ENCODE peak calls at places on chromosome 20, in seven cellular contexts. M is stomach, H is sigmoid colon, E is fibroblast of lung, T is DND-41, B is brain microvascular endothelial cell, J is endothelial cell. W is an unnamed sample.

GRCh38 chr20:21719592-21720214 is 14.2 kb downstream of the PAX1 start:
- DNase-seq in B (peak), E (peak), H (peak), J (peak), T (peak), M (peak), W (peak)

GRCh38 chr20:22700387-22700786 is 116.0 kb upstream of the FOXA2 start:
- DNase-seq in H (no peak), T (no peak), B (peak), E (no peak), M (no peak), J (no peak), W (no peak)

GRCh38 chr20:38883081-38883980 is 42.9 kb upstream of the FAM83D start:
- DNase-seq in J (no peak), B (peak), E (peak), H (no peak), M (no peak), T (no peak), W (no peak)

GRCh38 chr20:2757969-2758368 is 42.5 kb downstream of the CPXM1 start:
- DNase-seq in B (no peak), T (no peak), M (no peak), J (no peak), H (no peak), E (no peak), W (no peak)

GRCh38 chr20:40728470-40728869 is 39.4 kb upstream of the MAFB start:
- DNase-seq in J (no peak), M (no peak), B (no peak), T (no peak), H (no peak), E (no peak), W (no peak)

GRCh38 chr20:44081888-44082287 is 105.1 kb downstream of the JPH2 start:
- DNase-seq in H (no peak), J (no peak), E (no peak), T (no peak), B (no peak), M (no peak), W (no peak)

GRCh38 chr20:57072184-57072583 is 194.3 kb downstream of the BMP7 start:
- DNase-seq in B (no peak), H (peak), E (no peak), M (no peak), T (no peak), J (no peak), W (no peak)

GRCh38 chr20:38435555-38435939 is 419 bp upstream of the SNHG17 start:
- DNase-seq in M (no peak), J (no peak), E (peak), B (peak), H (no peak), T (no peak), W (no peak)

GRCh38 chr20:32968833-32969241 is 35.4 kb downstream of the SUN5 start:
- DNase-seq in J (no peak), H (peak), B (no peak), M (no peak), E (no peak), T (peak), W (no peak)

GRCh38 chr20:5510446-5510845 is 193.7 kb upstream of the PROKR2 start:
- DNase-seq in T (no peak), H (no peak), J (peak), E (no peak), B (peak), M (no peak), W (no peak)

GRCh38 chr20:41300383-41300782 is 17.1 kb downstream of the ZHX3 start:
- DNase-seq in T (no peak), B (no peak), J (no peak), H (no peak), E (no peak), M (no peak), W (no peak)

GRCh38 chr20:37856932-37857660 is 45.8 kb upstream of the VSTM2L start:
- DNase-seq in H (no peak), J (no peak), T (no peak), M (no peak), B (peak), E (peak), W (no peak)

GRCh38 chr20:2753456-2754040 is 46.9 kb downstream of the CPXM1 start:
- DNase-seq in J (no peak), M (no peak), T (no peak), B (no peak), H (peak), E (no peak), W (no peak)

GRCh38 chr20:22338140-22338708 is 246.1 kb downstream of the FOXA2 start:
- DNase-seq in T (no peak), B (no peak), H (no peak), E (no peak), J (no peak), M (no peak), W (no peak)

GRCh38 chr20:49668181-49668877 is 45.3 kb downstream of the B4GALT5 start:
- DNase-seq in J (no peak), T (no peak), H (no peak), E (no peak), B (no peak), M (peak), W (no peak)

GRCh38 chr20:56987992-56988391 is 278.4 kb downstream of the BMP7 start:
- DNase-seq in B (peak), J (no peak), E (no peak), M (no peak), T (no peak), H (no peak), W (no peak)

GRCh38 chr20:60627751-60628565 is 624.1 kb upstream of the CDH4 start:
- DNase-seq in M (no peak), H (no peak), J (peak), B (no peak), E (no peak), T (no peak), W (no peak)

GRCh38 chr20:11734431-11734830 is 183.3 kb upstream of the BTBD3 start:
- DNase-seq in J (no peak), T (no peak), E (no peak), H (no peak), B (no peak), M (no peak), W (no peak)

GRCh38 chr20:13105864-13106457 is 97.2 kb downstream of the SPTLC3 start:
- DNase-seq in B (peak), H (no peak), J (no peak), M (no peak), T (no peak), E (peak), W (no peak)

GRCh38 chr20:12019677-12020076 is 102.0 kb downstream of the BTBD3 start:
- DNase-seq in E (no peak), T (no peak), J (no peak), M (no peak), B (no peak), H (no peak), W (no peak)

GRCh38 chr20:41151134-41151869 is 14.0 kb downstream of the PLCG1 start:
- DNase-seq in J (no peak), B (no peak), E (no peak), M (no peak), T (no peak), H (no peak), W (no peak)

GRCh38 chr20:57680934-57681914 is 28.6 kb downstream of the PMEPA1 start:
- DNase-seq in M (no peak), T (no peak), B (no peak), H (no peak), J (no peak), E (no peak), W (no peak)

GRCh38 chr20:54350415-54350814 is 125.0 kb upstream of the DOK5 start:
- DNase-seq in M (no peak), J (no peak), H (no peak), E (peak), B (peak), T (no peak), W (no peak)

GRCh38 chr20:12882832-12883506 is 125.8 kb upstream of the SPTLC3 start:
- DNase-seq in J (no peak), H (no peak), B (peak), M (no peak), T (no peak), E (peak), W (no peak)

GRCh38 chr20:34516874-34517542 is 786 bp downstream of the DYNLRB1 start:
- DNase-seq in J (peak), H (no peak), T (peak), M (no peak), B (no peak), E (no peak), W (no peak)

GRCh38 chr20:35297153-35297552 is 4.9 kb upstream of the FAM83C start:
- DNase-seq in M (no peak), H (no peak), J (no peak), B (no peak), T (no peak), E (no peak), W (no peak)

GRCh38 chr20:53162251-53162835 is 190.2 kb downstream of the TSHZ2 start:
- DNase-seq in T (no peak), B (peak), J (peak), H (peak), E (peak), M (no peak), W (peak)

GRCh38 chr20:9220874-9221547 is 152.1 kb downstream of the PLCB4 start:
- DNase-seq in H (no peak), E (peak), B (peak), M (no peak), J (no peak), T (no peak), W (no peak)

GRCh38 chr20:4508773-4509172 is 212.9 kb upstream of the PRND start:
- DNase-seq in J (no peak), B (no peak), M (no peak), H (no peak), T (no peak), E (peak), W (no peak)

DNA sequence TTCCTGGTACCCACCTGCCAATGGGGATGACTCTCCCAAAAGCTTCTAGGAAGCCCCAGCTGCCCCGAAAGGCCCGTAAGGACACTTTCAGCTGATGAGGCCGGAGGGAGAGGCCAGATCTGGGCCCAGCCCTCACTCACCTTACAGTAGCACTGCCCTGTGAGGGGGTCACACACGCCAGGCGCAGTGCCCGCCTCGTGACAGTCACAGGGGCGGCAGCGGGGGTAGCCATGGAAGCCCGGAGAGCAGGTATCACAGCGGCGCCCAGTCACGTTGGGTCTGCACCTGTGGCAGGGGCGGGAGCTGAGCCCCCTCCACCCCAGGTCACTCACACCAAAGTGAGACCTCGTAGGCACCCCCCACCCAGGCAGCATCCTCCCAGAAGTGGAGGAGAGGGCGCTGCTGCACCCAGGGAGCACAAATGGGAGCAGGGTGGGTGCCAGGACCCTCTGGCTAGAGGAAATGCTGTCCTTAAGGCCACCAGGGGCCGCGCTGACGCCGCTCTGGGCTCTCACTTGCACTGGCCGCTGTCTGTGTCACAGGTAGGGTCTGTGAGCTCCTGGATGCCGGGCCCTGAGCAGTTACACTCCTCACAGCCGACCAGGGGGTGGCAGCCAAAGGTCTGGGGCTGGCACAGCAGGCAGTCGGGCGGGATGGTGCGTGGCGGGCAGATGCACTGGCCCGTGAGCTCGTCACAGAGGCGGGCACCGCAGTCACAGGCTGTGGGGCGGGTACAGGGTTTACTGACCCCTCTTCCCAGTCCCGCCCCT is 25.1 kb downstream of the ADRM1 start:
- DNase-seq in E (no peak), M (no peak), H (no peak), B (no peak), J (no peak), T (no peak), W (no peak)
- TF ChIP-seq CTCF in E (no peak), M (no peak), H (no peak), B (no peak), J (no peak), T (no peak), W (no peak)

GRCh38 chr20:36481380-36482043 is 59.8 kb upstream of the MYL9 start:
- DNase-seq in E (no peak), T (no peak), M (no peak), B (no peak), J (no peak), H (no peak), W (no peak)

GRCh38 chr20:36482044-36482473 is 59.3 kb upstream of the MYL9 start:
- DNase-seq in B (no peak), M (peak), J (no peak), E (no peak), H (no peak), T (no peak), W (no peak)

GRCh38 chr20:36478137-36478905 is 63.0 kb upstream of the MYL9 start:
- DNase-seq in T (no peak), H (no peak), J (no peak), B (peak), E (no peak), M (no peak), W (no peak)

GRCh38 chr20:36480456-36481048 is 60.8 kb upstream of the MYL9 start:
- DNase-seq in M (no peak), H (no peak), J (no peak), T (no peak), E (no peak), B (no peak), W (no peak)

GRCh38 chr20:36479938-36480337 is 61.4 kb upstream of the MYL9 start:
- DNase-seq in E (no peak), T (no peak), H (no peak), B (no peak), J (no peak), M (no peak), W (no peak)
- TF ChIP-seq CTCF in E (no peak), T (no peak), H (no peak), B (peak), J (peak), M (no peak), W (no peak)

GRCh38 chr20:58867211-58867610 is 14.7 kb downstream of the GNAS start:
- DNase-seq in J (no peak), M (no peak), E (no peak), T (no peak), H (no peak), B (no peak), W (no peak)

GRCh38 chr20:58871533-58872102 is 19.1 kb downstream of the GNAS start:
- DNase-seq in J (no peak), T (no peak), B (no peak), E (no peak), M (no peak), H (no peak), W (no peak)

GRCh38 chr20:58869662-58870227 is 17.2 kb downstream of the GNAS start:
- DNase-seq in H (no peak), T (no peak), M (no peak), B (no peak), J (no peak), E (no peak), W (no peak)

GRCh38 chr20:58870293-58871014 is 17.9 kb downstream of the GNAS start:
- DNase-seq in H (peak), T (peak), B (peak), M (peak), J (peak), E (no peak), W (peak)

GRCh38 chr20:58868795-58869194 is 16.3 kb downstream of the GNAS start:
- DNase-seq in H (no peak), J (no peak), E (no peak), B (no peak), M (no peak), T (no peak), W (peak)
- TF ChIP-seq CTCF in H (no peak), J (no peak), E (peak), B (peak), M (no peak), T (no peak), W (peak)

DNA sequence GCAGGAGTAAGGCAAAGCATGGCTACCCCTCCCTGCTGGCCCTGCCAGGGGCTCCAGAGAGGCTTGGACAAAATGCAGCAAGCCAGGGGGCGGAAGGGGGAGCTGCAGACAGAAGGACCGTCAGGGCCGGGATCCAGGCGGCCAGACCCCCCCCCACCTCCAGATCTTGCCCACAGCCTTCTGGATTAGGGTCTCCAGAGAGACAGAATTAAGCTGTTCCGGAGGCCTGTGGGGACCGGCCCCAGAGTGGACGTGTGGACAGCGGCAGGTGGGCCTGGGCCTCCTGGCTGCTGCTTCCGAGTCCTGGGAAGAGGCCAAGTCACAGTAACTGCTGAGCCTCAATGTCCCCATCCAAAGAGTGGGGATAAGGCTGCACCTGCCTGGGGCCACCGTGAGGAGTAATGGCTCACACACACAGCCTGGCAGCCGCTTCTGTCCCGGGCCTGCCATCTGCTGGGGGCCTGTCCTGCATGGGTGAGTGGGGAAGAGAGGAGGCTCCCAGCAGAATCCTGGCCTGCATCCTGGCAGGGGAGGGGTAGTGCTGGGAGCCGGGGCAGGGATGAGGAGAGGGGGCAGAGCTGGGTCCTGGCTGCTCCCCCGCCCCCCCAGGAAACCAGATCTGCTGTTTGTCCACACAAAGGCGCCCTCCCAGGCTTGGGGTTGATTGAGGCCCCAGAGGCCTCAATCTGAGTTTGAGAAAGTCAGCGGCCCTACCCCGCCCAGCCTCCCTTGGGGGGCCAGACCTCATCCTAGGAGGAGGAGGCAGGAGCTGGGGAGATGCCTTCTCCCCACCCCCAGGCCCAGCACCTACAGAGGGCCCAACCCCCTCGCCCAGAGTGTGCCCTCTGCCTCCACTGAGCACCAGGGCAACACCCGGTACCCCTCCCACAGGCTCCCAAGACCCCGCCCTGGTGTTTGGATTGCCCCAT is 3.9 kb downstream of the LAMA5 start:
- DNase-seq in B (no peak), H (peak), M (no peak), E (no peak), J (no peak), T (no peak), W (no peak)
- TF ChIP-seq CTCF in B (peak), H (peak), M (no peak), E (no peak), J (no peak), T (peak), W (no peak)

GRCh38 chr20:16581241-16581640 is 8.0 kb upstream of the KIF16B start:
- DNase-seq in H (no peak), E (no peak), J (no peak), T (no peak), B (no peak), M (no peak), W (no peak)
- TF ChIP-seq CTCF in H (no peak), E (no peak), J (no peak), T (no peak), B (no peak), M (no peak), W (no peak)